ENCODE peak calls at places on chromosomes 4 and X, in six cellular contexts. W, C, R, P, G and K are unnamed samples.

GRCh38 chr4:100016191-100016590 is 66.1 kb upstream of the H2AZ1 start:
- DNase-seq in G (no peak), P (no peak), C (no peak), W (no peak), R (no peak), K (no peak)

GRCh38 chrX:118847676-118848075 is 24.1 kb downstream of the ZCCHC12 start:
- DNase-seq in R (no peak), C (peak), P (no peak), W (no peak), G (peak), K (peak)

GRCh38 chr4:72546456-72546855 is 22.6 kb downstream of the ADAMTS3 start:
- DNase-seq in W (no peak), C (no peak), P (no peak), G (no peak), R (no peak), K (no peak)

GRCh38 chr4:89215736-89216135 is 91.9 kb downstream of the GPRIN3 start:
- DNase-seq in C (no peak), G (no peak), P (no peak), W (no peak), R (no peak), K (no peak)

GRCh38 chrX:38305971-38306370 is 21.3 kb downstream of the RPGR start:
- DNase-seq in G (no peak), C (no peak), R (no peak), W (no peak), P (no peak), K (no peak)

GRCh38 chr4:156790866-156791265 is 180.7 kb downstream of the PDGFC start:
- DNase-seq in W (no peak), G (no peak), C (no peak), R (no peak), P (no peak), K (no peak)

GRCh38 chrX:45781901-45782553 is 581.4 kb upstream of the DIPK2B start:
- DNase-seq in W (no peak), R (no peak), C (peak), P (no peak), G (no peak), K (peak)

GRCh38 chrX:14673764-14674163 is 144.4 kb downstream of the GLRA2 start:
- DNase-seq in G (peak), C (peak), P (no peak), W (no peak), R (no peak), K (peak)

GRCh38 chrX:2785538-2785937 is 33.7 kb downstream of the XG start:
- DNase-seq in C (no peak), P (no peak), W (no peak), R (no peak), G (no peak), K (no peak)

GRCh38 chrX:106901341-106901740 is 1.8 kb downstream of the RIPPLY1 start:
- DNase-seq in G (no peak), W (no peak), R (no peak), P (no peak), C (no peak), K (no peak)

GRCh38 chr4:140099993-140100392 is 54.0 kb downstream of the MAML3 start:
- DNase-seq in C (no peak), G (no peak), P (peak), R (peak), W (no peak), K (no peak)

GRCh38 chr4:7828011-7828720 is 111.5 kb downstream of the AFAP1 start:
- DNase-seq in P (no peak), C (no peak), W (no peak), G (no peak), R (peak), K (no peak)

GRCh38 chrX:2497961-2498780 is 2.6 kb downstream of the DHRSX start:
- DNase-seq in R (no peak), G (no peak), P (peak), C (peak), W (no peak), K (no peak)

GRCh38 chr4:7699040-7699439 is 240.6 kb downstream of the AFAP1 start:
- DNase-seq in W (no peak), C (no peak), G (no peak), P (no peak), R (peak), K (no peak)

GRCh38 chr4:63786181-63786580 is 623.1 kb downstream of the TECRL start:
- DNase-seq in R (no peak), W (no peak), C (no peak), P (no peak), G (no peak), K (no peak)

GRCh38 chr4:95674451-95675095 is 125.8 kb upstream of the UNC5C start:
- DNase-seq in W (no peak), G (no peak), P (no peak), C (no peak), R (no peak), K (no peak)

GRCh38 chr4:55733874-55734437 is 85.6 kb upstream of the EXOC1L start:
- DNase-seq in G (peak), P (peak), R (peak), W (no peak), C (peak), K (peak)

GRCh38 chrX:258291-259040 is 22.7 kb upstream of the PLCXD1 start:
- DNase-seq in C (no peak), W (no peak), R (no peak), P (peak), G (no peak), K (no peak)

GRCh38 chr4:148051403-148051802 is 319.5 kb downstream of the ARHGAP10 start:
- DNase-seq in P (no peak), R (no peak), C (no peak), W (no peak), G (no peak), K (no peak)

GRCh38 chr4:33924239-33924638 is 2320.1 kb downstream of the ARAP2 start:
- DNase-seq in C (no peak), G (peak), R (no peak), P (no peak), W (no peak), K (no peak)

GRCh38 chrX:150184487-150184886 is 178.6 kb upstream of the MAMLD1 start:
- DNase-seq in R (no peak), C (no peak), P (no peak), W (no peak), G (no peak), K (no peak)

GRCh38 chr4:16224669-16225068 is 1.6 kb downstream of the TAPT1 start:
- DNase-seq in W (no peak), P (no peak), C (no peak), R (no peak), G (no peak), K (peak)

GRCh38 chr4:120844528-120844921 is 78.0 kb downstream of the PRDM5 start:
- DNase-seq in C (no peak), R (no peak), G (no peak), P (no peak), W (no peak), K (no peak)

GRCh38 chr4:53688186-53688790 is 97.0 kb upstream of the LNX1 start:
- DNase-seq in P (no peak), W (no peak), C (no peak), R (no peak), G (no peak), K (peak)

GRCh38 chrX:11143931-11144678 is 33.0 kb downstream of the HCCS start:
- DNase-seq in W (peak), R (peak), G (peak), C (peak), P (no peak), K (peak)

GRCh38 chr4:28724239-28724638 is 1863.6 kb downstream of the STIM2 start:
- DNase-seq in G (no peak), R (no peak), P (no peak), W (no peak), C (no peak), K (no peak)

GRCh38 chr4:150782921-150783320 is 201.0 kb downstream of the MAB21L2 start:
- DNase-seq in W (no peak), R (no peak), C (no peak), G (no peak), P (no peak), K (peak)

GRCh38 chrX:69211701-69212100 is 46.4 kb upstream of the PJA1 start:
- DNase-seq in C (no peak), G (no peak), R (no peak), W (no peak), P (no peak), K (no peak)

GRCh38 chrX:137916090-137916746 is 350.3 kb downstream of the ZIC3 start:
- DNase-seq in R (no peak), P (no peak), C (no peak), G (no peak), W (no peak), K (peak)

GRCh38 chr4:121156822-121157769 is 7.0 kb downstream of the TNIP3 start:
- DNase-seq in R (peak), W (peak), G (no peak), P (peak), C (peak), K (no peak)

GRCh38 chr4:71304289-71304850 is 34.5 kb upstream of the SLC4A4 start:
- DNase-seq in W (no peak), G (no peak), P (no peak), C (no peak), R (no peak), K (no peak)

GRCh38 chrX:43655961-43656494 is at the start of gene MAOA:
- DNase-seq in C (peak), G (no peak), P (peak), W (peak), R (peak), K (peak)

GRCh38 chr4:55973650-55974049 is 24.9 kb downstream of the CEP135 start:
- DNase-seq in R (no peak), W (no peak), P (no peak), G (no peak), C (no peak), K (no peak)

GRCh38 chr4:100189820-100190642 is at the start of gene DDIT4L:
- DNase-seq in P (peak), W (peak), G (peak), C (peak), R (peak), K (no peak)

GRCh38 chr4:165378763-165379631 is at the start of gene CPE:
- DNase-seq in R (peak), G (peak), C (peak), P (peak), W (peak), K (peak)
- TF ChIP-seq POLR2A in R (peak), G (peak), C (peak), P (no peak), W (no peak), K (no peak)

GRCh38 chr4:1248262-1249147 is at the start of gene CTBP1:
- DNase-seq in G (peak), R (peak), P (peak), W (peak), C (peak), K (peak)

GRCh38 chr4:1249731-1250526 is 999 bp upstream of the CTBP1 start:
- DNase-seq in R (no peak), W (peak), C (peak), P (peak), G (no peak), K (no peak)

GRCh38 chr4:1250527-1250812 is 1.5 kb upstream of the CTBP1 start:
- DNase-seq in G (no peak), W (no peak), C (no peak), R (no peak), P (peak), K (no peak)

GRCh38 chr4:1247811-1248261 is 1.1 kb downstream of the CTBP1 start:
- DNase-seq in R (no peak), W (peak), C (no peak), P (peak), G (no peak), K (peak)

DNA sequence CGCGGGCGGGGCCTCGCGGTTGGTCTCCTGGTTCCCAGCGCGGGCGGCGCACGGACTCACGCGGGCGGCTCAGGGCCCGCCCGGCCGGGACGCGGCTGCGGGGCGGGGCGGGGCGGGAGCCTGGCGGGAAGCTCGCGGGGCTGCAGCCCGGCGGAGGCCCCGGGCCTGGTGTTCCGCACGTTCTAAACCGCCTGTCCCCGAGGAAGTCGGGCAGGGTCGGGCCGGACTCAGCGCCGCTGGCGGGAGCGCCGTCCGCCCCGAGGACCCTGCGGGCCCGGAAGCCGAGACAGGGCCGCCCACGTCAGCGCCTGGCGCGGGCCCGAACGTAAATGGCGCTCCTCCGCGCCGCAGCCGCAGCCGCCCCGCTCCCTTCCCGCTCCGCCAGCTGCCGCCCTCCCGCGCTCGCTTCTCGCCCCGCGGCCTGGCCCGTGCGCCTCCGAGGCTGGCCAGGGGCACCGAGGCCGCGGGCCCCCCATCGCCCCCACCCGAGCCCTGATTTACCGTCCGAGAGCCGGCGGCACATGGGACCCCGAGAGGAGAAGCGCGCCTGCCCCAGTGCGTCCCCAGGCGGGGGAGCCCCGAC is 309 bp upstream of the CTBP1 start:
- DNase-seq in R (peak), P (peak), W (peak), C (peak), G (peak), K (peak)
- TF ChIP-seq POLR2A in R (peak), P (no peak), W (no peak), C (peak), G (peak), K (peak)

GRCh38 chr4:184887947-184888346 is 62.2 kb upstream of the ACSL1 start:
- DNase-seq in P (no peak), W (no peak), G (no peak), R (no peak), C (no peak), K (no peak)

GRCh38 chr4:184885602-184886001 is 59.8 kb upstream of the ACSL1 start:
- DNase-seq in R (no peak), C (no peak), G (no peak), W (no peak), P (no peak), K (no peak)

GRCh38 chr4:184884863-184885262 is 59.1 kb upstream of the ACSL1 start:
- DNase-seq in P (no peak), C (no peak), W (no peak), G (no peak), R (no peak), K (no peak)

GRCh38 chr4:184889683-184890082 is 63.9 kb upstream of the ACSL1 start:
- DNase-seq in G (no peak), W (no peak), C (no peak), R (no peak), P (no peak), K (no peak)

GRCh38 chr4:184887333-184887732 is 61.6 kb upstream of the ACSL1 start:
- DNase-seq in P (no peak), G (no peak), R (no peak), W (no peak), C (no peak), K (no peak)
- TF ChIP-seq POLR2A in P (no peak), G (no peak), R (no peak), W (no peak), C (no peak), K (no peak)

GRCh38 chrX:78944351-78944750 is 840 bp upstream of the P2RY10 start:
- DNase-seq in R (no peak), G (no peak), P (no peak), C (no peak), W (no peak), K (no peak)
- TF ChIP-seq POLR2A in R (no peak), G (no peak), P (no peak), C (no peak), W (no peak), K (no peak)

GRCh38 chrX:40646489-40647306 is 663 bp downstream of the CXorf38 start:
- DNase-seq in G (no peak), W (peak), C (peak), P (peak), R (peak), K (peak)

GRCh38 chrX:40647307-40648197 is at the start of gene CXorf38:
- DNase-seq in G (peak), W (peak), C (peak), P (peak), R (peak), K (peak)

GRCh38 chrX:40644175-40644574 is 3.2 kb downstream of the CXorf38 start:
- DNase-seq in G (no peak), W (no peak), R (no peak), P (no peak), C (no peak), K (peak)

GRCh38 chrX:40644821-40645358 is 2.5 kb downstream of the CXorf38 start:
- DNase-seq in R (peak), C (no peak), G (no peak), W (no peak), P (no peak), K (peak)
- TF ChIP-seq POLR2A in R (no peak), C (no peak), G (no peak), W (no peak), P (no peak), K (no peak)